ENCODE peak calls at places on chromosome 20, in eight cellular contexts. Z, Q, C, N, B, U, S and X are unnamed samples.

GRCh38 chr20:50191566-50192363 is 1.1 kb downstream of the CEBPB start:
- DNase-seq in Z (peak), Q (no peak), C (peak), N (peak), B (peak), U (peak), S (no peak), X (no peak)

GRCh38 chr20:22579711-22580697 is 4.4 kb downstream of the FOXA2 start:
- DNase-seq in Z (no peak), Q (no peak), C (no peak), N (no peak), B (no peak), U (no peak), S (no peak), X (no peak)

GRCh38 chr20:60804240-60804917 is 447.7 kb upstream of the CDH4 start:
- DNase-seq in Z (no peak), Q (no peak), C (no peak), N (no peak), B (no peak), U (no peak), S (no peak), X (no peak)

GRCh38 chr20:3202965-3203314 is 1.5 kb downstream of the DDRGK1 start:
- DNase-seq in Z (no peak), Q (no peak), C (no peak), N (no peak), B (no peak), U (no peak), S (no peak), X (no peak)

GRCh38 chr20:4920131-4920530 is 81.2 kb downstream of the SLC23A2 start:
- DNase-seq in Z (no peak), Q (no peak), C (peak), N (no peak), B (peak), U (no peak), S (no peak), X (no peak)

GRCh38 chr20:33096921-33097320 is 17.5 kb downstream of the BPIFB4 start:
- DNase-seq in Z (no peak), Q (no peak), C (no peak), N (peak), B (no peak), U (no peak), S (no peak), X (no peak)

GRCh38 chr20:56974499-56975250 is 291.8 kb downstream of the BMP7 start:
- DNase-seq in Z (no peak), Q (no peak), C (peak), N (peak), B (peak), U (peak), S (no peak), X (peak)

GRCh38 chr20:62117658-62118057 is 4.6 kb upstream of the LSM14B start:
- DNase-seq in Z (peak), Q (no peak), C (no peak), N (no peak), B (no peak), U (no peak), S (no peak), X (no peak)

GRCh38 chr20:37845261-37845681 is 57.7 kb upstream of the VSTM2L start:
- DNase-seq in Z (no peak), Q (no peak), C (no peak), N (no peak), B (no peak), U (no peak), S (no peak), X (no peak)

GRCh38 chr20:49593441-49594142 is 25.7 kb upstream of the PTGIS start:
- DNase-seq in Z (no peak), Q (no peak), C (no peak), N (no peak), B (no peak), U (no peak), S (no peak), X (no peak)

GRCh38 chr20:45294003-45294368 is 12.7 kb upstream of the RBPJL start:
- DNase-seq in Z (no peak), Q (no peak), C (no peak), N (no peak), B (no peak), U (no peak), S (no peak), X (no peak)
- H3K4me3 ChIP-seq in Z (peak), Q (peak), C (peak), N (no peak), B (peak), U (peak), S (peak), X (no peak)

DNA sequence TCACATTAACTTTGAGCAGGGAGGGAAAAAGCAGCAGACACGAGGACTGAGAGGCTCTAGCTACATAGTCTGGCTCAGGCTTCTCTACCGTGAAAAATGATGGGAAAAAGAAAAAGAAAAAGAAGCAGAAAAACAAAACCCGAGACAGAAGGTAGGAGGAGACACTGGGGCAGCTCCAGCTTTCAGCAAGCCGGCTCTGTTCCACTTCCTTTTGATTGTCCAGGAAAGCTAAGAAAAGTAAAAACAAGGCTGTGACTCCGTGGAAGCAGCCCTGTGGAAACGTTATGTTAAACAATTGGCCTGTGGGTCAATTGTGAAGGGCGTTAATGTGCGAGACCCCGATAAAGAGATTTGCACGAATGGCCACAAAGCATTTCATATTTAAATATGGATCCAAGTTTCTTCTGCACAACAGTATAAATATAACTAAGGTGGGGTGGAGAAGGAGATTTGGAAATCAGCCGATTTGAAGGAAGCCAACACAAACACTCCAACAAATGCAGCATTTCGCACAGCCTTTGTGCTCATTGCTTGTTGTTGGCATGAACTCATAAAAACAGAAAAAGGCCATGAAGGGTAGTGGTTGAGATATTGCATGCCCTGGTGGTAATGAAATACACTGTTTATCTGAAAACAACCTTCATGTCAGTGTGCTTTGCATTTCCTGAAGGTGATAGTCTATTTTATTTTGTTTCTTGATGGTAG is 236.9 kb upstream of the JAG1 start:
- DNase-seq in Z (no peak), Q (no peak), C (peak), N (no peak), B (peak), U (peak), S (no peak), X (no peak)
- TF ChIP-seq CTCF in Z (no peak), Q (no peak), C (no peak), N (no peak), B (peak), U (peak), S (no peak), X (no peak)

GRCh38 chr20:31572701-31573554 is 32.2 kb upstream of the ID1 start:
- DNase-seq in Z (peak), Q (peak), C (peak), N (peak), B (peak), U (peak), S (peak), X (peak)
- H3K4me3 ChIP-seq in Z (peak), Q (peak), C (peak), N (peak), B (peak), U (peak), S (peak), X (peak)

DNA sequence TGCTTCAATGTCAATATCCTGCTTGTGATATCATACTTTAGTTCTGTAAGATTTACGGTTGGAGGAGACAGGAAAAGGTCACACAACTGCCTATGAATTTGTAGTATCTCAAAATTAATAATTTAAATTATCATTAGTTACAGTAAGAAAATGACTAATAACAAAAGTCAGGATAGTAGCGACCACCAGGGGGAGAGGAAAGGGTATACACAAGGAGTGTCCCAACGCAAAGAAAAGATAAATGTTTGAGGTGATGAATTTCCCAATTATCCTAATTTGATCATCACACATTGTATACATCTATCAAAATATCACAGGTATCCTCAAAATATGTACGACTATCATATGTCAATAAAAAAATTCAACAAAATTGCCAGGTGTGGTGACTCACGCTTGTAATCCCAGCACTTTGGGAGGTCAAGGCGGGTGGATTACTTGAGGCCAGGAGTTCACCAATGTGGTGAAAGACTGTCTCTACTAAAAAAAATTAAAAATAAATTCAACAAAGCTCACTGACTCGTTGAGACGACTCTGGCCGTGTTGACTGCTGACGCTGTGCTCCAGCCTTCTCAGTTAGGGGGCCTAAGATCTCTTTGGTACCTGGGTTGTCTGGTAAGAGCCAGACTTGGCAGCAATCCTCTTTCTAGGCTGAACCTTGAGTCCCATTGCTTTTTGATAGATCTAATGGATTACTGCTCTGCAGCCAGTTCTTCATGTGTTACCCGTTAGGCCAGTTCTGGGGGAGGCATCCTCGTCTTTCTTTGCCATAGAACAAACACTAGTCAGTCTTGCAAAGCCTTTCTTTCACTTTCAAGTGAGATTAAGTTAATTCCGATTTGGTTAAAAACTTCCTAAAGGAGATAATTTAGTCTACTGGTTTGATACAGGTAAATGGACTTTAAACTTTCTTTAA is 9.0 kb upstream of the OVOL2 start:
- DNase-seq in Z (no peak), Q (no peak), C (no peak), N (no peak), B (no peak), U (peak), S (no peak), X (no peak)
- TF ChIP-seq CTCF in Z (peak), Q (no peak), C (no peak), N (no peak), B (no peak), U (peak), S (no peak), X (peak)